ENCODE peak calls at places on chromosomes 13 and 19, in four cellular contexts. K, J, M and Z are unnamed samples.

GRCh38 chr19:18848860-18849661 is 17.3 kb downstream of the UPF1 start:
- DNase-seq in K (no peak), J (no peak), M (no peak), Z (no peak)

GRCh38 chr19:1206733-1207301 is 1.2 kb downstream of the STK11 start:
- DNase-seq in K (peak; percentile 55), J (no peak), M (no peak), Z (peak; percentile 41)

GRCh38 chr19:5434970-5435641 is 20.1 kb upstream of the ZNRF4 start:
- DNase-seq in K (no peak), J (peak; percentile 71), M (no peak), Z (no peak)

GRCh38 chr19:9151367-9151766 is 11.2 kb downstream of the ZNF317 start:
- DNase-seq in K (no peak), J (no peak), M (no peak), Z (no peak)

GRCh38 chr13:73722120-73722519 is 412.1 kb downstream of the KLF12 start:
- DNase-seq in K (no peak), J (no peak), M (peak; percentile 39), Z (peak; percentile 5)

GRCh38 chr13:26541678-26542553 is 15.6 kb upstream of the WASF3 start:
- DNase-seq in K (no peak), J (no peak), M (no peak), Z (no peak)

GRCh38 chr13:32314271-32314967 is 744 bp downstream of the ZAR1L start:
- DNase-seq in K (peak; percentile 97), J (no peak), M (no peak), Z (no peak)

GRCh38 chr13:71218960-71219359 is 648.0 kb downstream of the DACH1 start:
- DNase-seq in K (no peak), J (no peak), M (no peak), Z (no peak)

GRCh38 chr19:10270180-10270615 is 722 bp upstream of the ICAM1 start:
- DNase-seq in K (peak; percentile 92), J (peak; percentile 76), M (no peak), Z (no peak)

GRCh38 chr13:65597839-65598818 is 1632.0 kb downstream of the PCDH9 start:
- DNase-seq in K (no peak), J (no peak), M (no peak), Z (no peak)

GRCh38 chr13:91904005-91904404 is 505.6 kb downstream of the GPC5 start:
- DNase-seq in K (no peak), J (no peak), M (peak; percentile 30), Z (no peak)

GRCh38 chr19:45475537-45476348 is 7.9 kb downstream of the FOSB start:
- DNase-seq in K (no peak), J (no peak), M (no peak), Z (no peak)

GRCh38 chr13:114115191-114115671 is 17.2 kb downstream of the RASA3 start:
- DNase-seq in K (peak; percentile 93), J (peak; percentile 27), M (no peak), Z (no peak)

GRCh38 chr13:33937373-33938087 is 119.6 kb downstream of the RFC3 start:
- DNase-seq in K (no peak), J (no peak), M (no peak), Z (no peak)

GRCh38 chr13:73901324-73902068 is 232.7 kb downstream of the KLF12 start:
- DNase-seq in K (no peak), J (no peak), M (no peak), Z (no peak)

GRCh38 chr19:33064778-33065550 is at the start of gene RHPN2:
- DNase-seq in K (peak; percentile 26), J (peak; percentile 96), M (no peak), Z (peak; percentile 83)

GRCh38 chr13:46265292-46265691 is 53.6 kb downstream of the LRRC63 start:
- DNase-seq in K (no peak), J (no peak), M (no peak), Z (no peak)

GRCh38 chr13:80945328-80945727 is 604.4 kb upstream of the SPRY2 start:
- DNase-seq in K (no peak), J (no peak), M (no peak), Z (no peak)

GRCh38 chr13:38670627-38671026 is 16.2 kb upstream of the FREM2 start:
- DNase-seq in K (no peak), J (no peak), M (no peak), Z (no peak)

GRCh38 chr13:93262729-93263128 is 36.1 kb downstream of the GPC6 start:
- DNase-seq in K (no peak), J (no peak), M (no peak), Z (no peak)

GRCh38 chr13:79654520-79654919 is 173.6 kb downstream of the NDFIP2 start:
- DNase-seq in K (no peak), J (no peak), M (no peak), Z (no peak)

GRCh38 chr19:5048727-5049553 is 80.0 kb downstream of the KDM4B start:
- DNase-seq in K (no peak), J (no peak), M (no peak), Z (no peak)

GRCh38 chr13:113843063-113843654 is 20.7 kb downstream of the GAS6 start:
- DNase-seq in K (no peak), J (no peak), M (no peak), Z (no peak)

GRCh38 chr19:12055784-12056183 is 3.0 kb upstream of the ZNF878 start:
- DNase-seq in K (no peak), J (no peak), M (no peak), Z (no peak)

GRCh38 chr13:24827799-24828198 is 63.8 kb downstream of the RNF17 start:
- DNase-seq in K (no peak), J (no peak), M (no peak), Z (no peak)

GRCh38 chr13:100610399-100611347 is 22.1 kb upstream of the GGACT start:
- DNase-seq in K (no peak), J (no peak), M (peak; percentile 12), Z (no peak)

GRCh38 chr13:25463496-25463895 is 91.7 kb downstream of the ATP8A2 start:
- DNase-seq in K (no peak), J (no peak), M (no peak), Z (no peak)

GRCh38 chr19:33293255-33294057 is 8.9 kb downstream of the CEBPA start:
- DNase-seq in K (peak; percentile 80), J (no peak), M (no peak), Z (no peak)

GRCh38 chr13:40087021-40088002 is 431.9 kb downstream of the COG6 start:
- DNase-seq in K (no peak), J (no peak), M (no peak), Z (no peak)

GRCh38 chr13:51000576-51001260 is 91.1 kb downstream of the RNASEH2B start:
- DNase-seq in K (no peak), J (no peak), M (no peak), Z (no peak)

GRCh38 chr19:50607874-50608785 is 31.6 kb downstream of the SYT3 start:
- DNase-seq in K (peak; percentile 28), J (peak; percentile 92), M (peak; percentile 15), Z (peak; percentile 71)

GRCh38 chr13:108915095-108915633 is 285.8 kb downstream of the MYO16 start:
- DNase-seq in K (no peak), J (no peak), M (no peak), Z (no peak)

GRCh38 chr19:57620673-57621348 is 6.8 kb downstream of the ZNF134 start:
- DNase-seq in K (no peak), J (no peak), M (no peak), Z (no peak)
- TF ChIP-seq SPI1 in K (no peak), J (no peak), M (no peak), Z (no peak)

GRCh38 chr19:55593096-55593772 is 6.1 kb downstream of the FIZ1 start:
- DNase-seq in K (no peak), J (no peak), M (no peak), Z (no peak)

GRCh38 chr19:55590109-55590508 is 9.2 kb downstream of the FIZ1 start:
- DNase-seq in K (no peak), J (no peak), M (no peak), Z (no peak)

GRCh38 chr19:55590621-55591020 is 8.7 kb downstream of the FIZ1 start:
- DNase-seq in K (no peak), J (peak; percentile 59), M (no peak), Z (no peak)

GRCh38 chr19:55592391-55593090 is 6.8 kb downstream of the FIZ1 start:
- DNase-seq in K (no peak), J (no peak), M (no peak), Z (no peak)

DNA sequence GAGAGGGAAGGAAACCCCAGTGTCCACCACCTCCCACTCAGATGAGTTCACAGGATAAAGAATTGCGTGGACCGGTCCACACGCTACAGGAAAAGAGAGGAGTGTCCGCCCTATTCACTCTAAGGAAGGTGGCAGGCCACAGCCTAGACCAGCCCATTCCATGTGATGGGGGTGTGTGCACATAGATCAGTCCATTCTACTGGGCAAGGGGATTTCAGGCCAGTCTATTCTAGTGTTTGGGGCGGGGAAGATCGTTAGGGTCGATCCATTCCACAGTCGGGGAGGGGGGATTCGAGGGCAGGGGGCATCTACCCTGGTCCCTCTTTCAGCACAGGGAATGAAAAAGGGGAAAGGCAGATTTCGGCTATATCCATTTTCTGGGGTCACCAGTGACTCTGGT is 7.8 kb downstream of the FIZ1 start:
- DNase-seq in K (no peak), J (no peak), M (no peak), Z (no peak)
- TF ChIP-seq SPI1 in K (no peak), J (no peak), M (no peak), Z (no peak)

DNA sequence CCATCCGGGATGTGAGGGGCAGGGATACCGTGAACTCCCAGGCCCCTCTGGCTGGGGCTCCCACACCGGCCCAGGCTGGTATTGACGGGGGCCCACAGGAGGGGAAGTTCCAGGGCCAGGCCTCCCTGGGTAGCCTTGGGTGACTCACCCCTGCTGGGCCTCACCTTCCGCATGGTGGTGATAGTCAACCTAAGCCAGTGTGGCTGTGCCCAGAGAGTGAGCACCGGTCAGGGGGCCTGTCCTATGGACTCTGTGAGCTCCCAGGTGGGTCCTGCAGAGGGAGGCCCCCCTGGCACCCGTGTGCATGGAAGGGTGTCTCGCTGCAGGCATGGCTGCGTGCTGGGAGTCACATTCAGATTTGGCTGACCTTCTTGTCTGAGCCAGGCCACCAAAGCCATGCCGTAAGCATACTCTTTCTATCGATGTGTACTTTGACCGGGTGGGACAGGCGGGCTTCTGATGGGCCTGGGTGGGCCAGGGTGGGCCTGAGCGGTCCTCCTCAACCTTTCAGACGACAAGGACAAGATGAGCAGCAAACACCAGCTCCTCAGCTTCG is 27.6 kb downstream of the DHX34 start:
- DNase-seq in K (no peak), J (no peak), M (no peak), Z (no peak)
- TF ChIP-seq SPI1 in K (peak; percentile 23), J (no peak), M (no peak), Z (no peak)

DNA sequence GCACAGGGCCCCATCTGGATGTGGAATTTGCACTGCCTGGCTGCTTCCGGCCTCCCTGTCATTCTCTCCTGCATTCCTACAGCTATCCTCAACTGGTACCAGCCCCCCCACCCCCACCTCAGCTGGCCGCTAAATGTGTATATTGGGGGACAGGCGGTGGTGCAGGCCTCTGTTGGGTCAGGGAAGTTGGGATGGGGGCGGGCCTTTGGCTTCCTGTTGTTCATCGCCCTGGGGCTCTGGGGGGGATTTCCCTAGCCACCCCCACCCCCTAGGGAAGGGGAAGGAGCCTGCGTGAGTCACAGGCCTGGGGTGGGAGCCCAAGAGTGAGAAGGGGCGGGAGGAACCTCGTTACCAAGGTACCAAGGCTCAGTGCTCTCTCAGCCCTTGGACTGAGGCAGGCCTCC is 10.6 kb downstream of the POU2F2 start:
- DNase-seq in K (peak; percentile 70), J (no peak), M (peak; percentile 52), Z (no peak)
- TF ChIP-seq SPI1 in K (no peak), J (no peak), M (no peak), Z (no peak)

GRCh38 chr19:3831601-3832000 is 37.2 kb downstream of the ZFR2 start:
- DNase-seq in K (no peak), J (no peak), M (no peak), Z (no peak)
- TF ChIP-seq SPI1 in K (no peak), J (no peak), M (no peak), Z (no peak)

GRCh38 chr13:97429681-97430081 is 4.3 kb upstream of the RAP2A start:
- DNase-seq in K (no peak), J (no peak), M (no peak), Z (no peak)
- TF ChIP-seq SPI1 in K (no peak), J (no peak), M (no peak), Z (no peak)